ENCODE peak calls at places on chromosomes 16 and 17, in five cellular contexts. One of them, this sample, is unnamed.

GRCh38 chr17:36188891-36189306 is 7.7 kb downstream of the CCL3L1 start:
- DNase-seq in midbrain: no peak
- DNase-seq in neural crest cell: no peak
- DNase-seq in retina: no peak
- DNase-seq in stimulated activated CD4-positive, alpha-beta T cell treated with anti-CD3 and anti-CD28 coated beads, Interleukin-1b, Interleukin-23, amount 100 ng/mL, for 48 hours: no peak
- DNase-seq in this sample: no peak

GRCh38 chr16:85667261-85667660 is 21.5 kb downstream of the GINS2 start:
- DNase-seq in midbrain: no peak
- DNase-seq in neural crest cell: no peak
- DNase-seq in retina: no peak
- DNase-seq in stimulated activated CD4-positive, alpha-beta T cell treated with anti-CD3 and anti-CD28 coated beads, Interleukin-1b, Interleukin-23, amount 100 ng/mL, for 48 hours: no peak
- DNase-seq in this sample: no peak

GRCh38 chr17:74975943-74976342 is 3.4 kb upstream of the HID1 start:
- DNase-seq in midbrain: no peak
- DNase-seq in neural crest cell: no peak
- DNase-seq in retina: no peak
- DNase-seq in stimulated activated CD4-positive, alpha-beta T cell treated with anti-CD3 and anti-CD28 coated beads, Interleukin-1b, Interleukin-23, amount 100 ng/mL, for 48 hours: no peak
- DNase-seq in this sample: no peak

GRCh38 chr16:9901-10665 is 43.3 kb downstream of the POLR3K start:
- DNase-seq in midbrain: no peak
- DNase-seq in neural crest cell: no peak
- DNase-seq in retina: no peak
- DNase-seq in stimulated activated CD4-positive, alpha-beta T cell treated with anti-CD3 and anti-CD28 coated beads, Interleukin-1b, Interleukin-23, amount 100 ng/mL, for 48 hours: no peak
- DNase-seq in this sample: no peak

GRCh38 chr16:84751241-84751640 is 51.4 kb downstream of the USP10 start:
- DNase-seq in midbrain: no peak
- DNase-seq in neural crest cell: no peak
- DNase-seq in retina: no peak
- DNase-seq in stimulated activated CD4-positive, alpha-beta T cell treated with anti-CD3 and anti-CD28 coated beads, Interleukin-1b, Interleukin-23, amount 100 ng/mL, for 48 hours: no peak
- DNase-seq in this sample: no peak

GRCh38 chr16:66846831-66847230 is 2.6 kb downstream of the CA7 start:
- DNase-seq in midbrain: no peak
- DNase-seq in neural crest cell: no peak
- DNase-seq in retina: no peak
- DNase-seq in stimulated activated CD4-positive, alpha-beta T cell treated with anti-CD3 and anti-CD28 coated beads, Interleukin-1b, Interleukin-23, amount 100 ng/mL, for 48 hours: no peak
- DNase-seq in this sample: no peak

GRCh38 chr17:82257473-82257872 is 16.0 kb downstream of the CSNK1D start:
- DNase-seq in midbrain: peak; percentile 72
- DNase-seq in neural crest cell: peak; percentile 50
- DNase-seq in retina: no peak
- DNase-seq in stimulated activated CD4-positive, alpha-beta T cell treated with anti-CD3 and anti-CD28 coated beads, Interleukin-1b, Interleukin-23, amount 100 ng/mL, for 48 hours: peak; percentile 61
- DNase-seq in this sample: no peak

GRCh38 chr16:71885261-71885650 is 1.3 kb upstream of the ZNF821 start:
- DNase-seq in midbrain: no peak
- DNase-seq in neural crest cell: no peak
- DNase-seq in retina: peak; percentile 11
- DNase-seq in stimulated activated CD4-positive, alpha-beta T cell treated with anti-CD3 and anti-CD28 coated beads, Interleukin-1b, Interleukin-23, amount 100 ng/mL, for 48 hours: no peak
- DNase-seq in this sample: no peak